ENCODE peak calls at places on chromosomes 6 and 20, in ten cellular contexts. X is tibial nerve, J is spleen, F is adrenal gland, A is IMR-90, Q is endothelial cell of umbilical vein, S is suprapubic skin, P is sigmoid colon, Z is lower leg skin, L is NB4. U is an unnamed sample.

GRCh38 chr20:60900581-60900980 is 351.5 kb upstream of the CDH4 start:
- DNase-seq in Q (no peak), A (no peak), X (no peak), L (no peak), S (no peak), P (no peak), Z (no peak), J (no peak), F (no peak), U (no peak)

GRCh38 chr6:90066715-90067114 is 172.4 kb downstream of the GJA10 start:
- DNase-seq in L (no peak), F (no peak), J (no peak), Q (no peak), P (no peak), S (no peak), A (no peak), Z (no peak), X (no peak), U (no peak)

GRCh38 chr6:169965657-169966311 is 214.4 kb downstream of the ERMARD start:
- DNase-seq in Q (no peak), S (no peak), L (no peak), X (no peak), F (no peak), P (peak; percentile 52), A (no peak), J (peak; percentile 71), Z (no peak), U (no peak)

GRCh38 chr6:118100763-118101162 is 193.7 kb downstream of the SLC35F1 start:
- DNase-seq in S (no peak), F (no peak), P (no peak), Q (no peak), J (no peak), L (no peak), Z (no peak), X (no peak), A (no peak), U (no peak)

GRCh38 chr6:30857537-30857936 is 26.8 kb upstream of the DDR1 start:
- DNase-seq in S (no peak), Z (no peak), A (no peak), F (no peak), Q (no peak), L (no peak), X (no peak), P (no peak), J (no peak), U (no peak)

GRCh38 chr20:16573011-16573965 is at the start of gene KIF16B:
- DNase-seq in Z (peak; percentile 88), F (peak; percentile 96), X (peak; percentile 90), J (peak; percentile 97), L (peak; percentile 86), A (peak; percentile 76), P (peak; percentile 96), Q (peak; percentile 93), S (peak; percentile 95), U (peak; percentile 78)

GRCh38 chr6:138500045-138500665 is 861 bp upstream of the NHSL1 start:
- DNase-seq in P (no peak), J (no peak), F (no peak), A (no peak), L (no peak), Z (no peak), Q (no peak), S (no peak), X (no peak), U (no peak)

GRCh38 chr6:2841264-2842138 is at the start of gene SERPINB1:
- DNase-seq in P (peak; percentile 93), Q (peak; percentile 88), L (peak; percentile 97), S (peak; percentile 92), Z (peak; percentile 83), F (peak; percentile 97), J (peak; percentile 99), X (peak; percentile 74), A (peak; percentile 97), U (peak; percentile 64)

GRCh38 chr6:115091461-115091860 is 748.6 kb upstream of the HS3ST5 start:
- DNase-seq in P (no peak), X (no peak), Z (no peak), J (no peak), F (no peak), A (no peak), L (no peak), Q (no peak), S (no peak), U (no peak)

GRCh38 chr20:2219481-2220006 is 76.3 kb upstream of the TGM3 start:
- DNase-seq in Z (no peak), F (no peak), A (no peak), P (no peak), J (no peak), S (no peak), X (no peak), Q (no peak), L (peak; percentile 44), U (no peak)

GRCh38 chr20:13322198-13322597 is 101.1 kb downstream of the ISM1 start:
- DNase-seq in P (peak; percentile 80), S (no peak), X (no peak), A (no peak), Q (no peak), Z (peak; percentile 65), J (no peak), L (no peak), F (no peak), U (no peak)

GRCh38 chr6:51495016-51495805 is 592.2 kb downstream of the PKHD1 start:
- DNase-seq in A (no peak), J (no peak), Q (no peak), L (no peak), F (peak; percentile 59), P (no peak), X (no peak), S (no peak), Z (no peak), U (no peak)

GRCh38 chr20:52291109-52291508 is 99.5 kb upstream of the ZFP64 start:
- DNase-seq in P (no peak), S (no peak), X (no peak), F (no peak), Q (no peak), Z (no peak), A (no peak), L (no peak), J (no peak), U (no peak)

GRCh38 chr6:21201673-21202430 is 391.7 kb upstream of the SOX4 start:
- DNase-seq in F (no peak), J (no peak), Z (no peak), P (no peak), L (no peak), A (no peak), Q (no peak), S (no peak), X (no peak), U (no peak)

GRCh38 chr6:138107752-138108592 is 753 bp upstream of the PERP start:
- DNase-seq in P (no peak), L (no peak), A (no peak), F (no peak), J (no peak), Q (no peak), X (no peak), S (peak; percentile 77), Z (peak; percentile 59), U (no peak)

GRCh38 chr20:17848649-17849048 is 119.9 kb downstream of the SNX5 start:
- DNase-seq in S (no peak), X (no peak), P (no peak), Z (no peak), L (no peak), J (no peak), F (no peak), A (no peak), Q (no peak), U (no peak)

DNA sequence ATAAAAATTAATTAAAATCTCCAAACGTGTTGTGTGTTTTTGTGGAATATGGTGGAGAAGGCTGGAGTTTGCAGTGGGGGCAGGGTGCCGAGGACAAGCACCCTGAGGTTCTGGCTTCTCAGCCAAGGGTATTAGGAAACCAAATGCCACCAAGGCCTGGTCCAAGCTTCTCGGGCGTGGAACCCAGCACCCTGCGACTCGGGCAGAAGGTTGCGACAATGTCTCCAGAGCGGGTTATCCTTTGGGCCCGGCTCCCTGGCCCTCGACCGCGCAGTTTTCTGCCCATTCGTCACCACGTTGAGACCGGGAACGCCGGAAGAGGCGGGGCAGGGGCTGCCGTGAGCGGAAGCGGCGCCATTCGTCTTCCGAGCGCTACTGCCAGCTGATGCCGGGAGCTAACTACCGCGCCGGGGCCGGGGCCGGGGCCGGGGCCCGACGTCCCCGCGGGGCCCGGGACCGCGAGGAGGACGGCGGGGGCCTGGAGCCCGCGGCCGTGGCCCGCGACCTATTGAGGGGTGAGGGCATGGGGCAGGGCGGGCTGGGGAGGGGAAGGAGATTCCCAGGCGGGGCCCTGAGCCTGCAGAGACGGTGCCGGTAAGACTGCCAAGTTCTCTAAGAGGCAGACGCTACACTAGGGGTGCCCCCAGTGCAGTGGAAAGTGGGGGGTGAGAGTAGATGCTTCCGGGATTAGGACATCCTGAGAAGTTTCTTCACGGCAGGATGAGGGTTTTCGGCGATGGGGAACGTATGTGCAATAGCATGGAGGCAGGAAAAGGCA is at the start of gene RRP36:
- DNase-seq in S (peak; percentile 89), X (peak; percentile 42), J (peak; percentile 96), Z (peak; percentile 65), L (peak; percentile 87), Q (peak; percentile 67), A (peak; percentile 58), P (peak; percentile 86), F (peak; percentile 86), U (peak; percentile 87)
- TF ChIP-seq POLR2A in S (no peak), X (peak; percentile 39), J (no peak), Z (no peak), L (no peak), Q (peak; percentile 78), A (no peak), P (peak; percentile 5), F (peak; percentile 57), U (peak; percentile 51)

GRCh38 chr6:37187321-37188022 is 17.5 kb downstream of the PIM1 start:
- DNase-seq in A (no peak), S (no peak), F (no peak), Z (no peak), Q (no peak), L (no peak), X (no peak), J (no peak), P (no peak), U (no peak)
- TF ChIP-seq POLR2A in A (no peak), S (no peak), F (no peak), Z (no peak), Q (no peak), L (no peak), X (no peak), J (no peak), P (no peak), U (no peak)

GRCh38 chr20:62138204-62138543 is 5.0 kb downstream of the PSMA7 start:
- DNase-seq in Z (no peak), P (no peak), F (no peak), X (no peak), J (no peak), Q (no peak), L (no peak), S (no peak), A (no peak), U (no peak)
- TF ChIP-seq POLR2A in Z (no peak), P (no peak), F (no peak), X (no peak), J (no peak), Q (no peak), L (no peak), S (no peak), A (no peak), U (no peak)

DNA sequence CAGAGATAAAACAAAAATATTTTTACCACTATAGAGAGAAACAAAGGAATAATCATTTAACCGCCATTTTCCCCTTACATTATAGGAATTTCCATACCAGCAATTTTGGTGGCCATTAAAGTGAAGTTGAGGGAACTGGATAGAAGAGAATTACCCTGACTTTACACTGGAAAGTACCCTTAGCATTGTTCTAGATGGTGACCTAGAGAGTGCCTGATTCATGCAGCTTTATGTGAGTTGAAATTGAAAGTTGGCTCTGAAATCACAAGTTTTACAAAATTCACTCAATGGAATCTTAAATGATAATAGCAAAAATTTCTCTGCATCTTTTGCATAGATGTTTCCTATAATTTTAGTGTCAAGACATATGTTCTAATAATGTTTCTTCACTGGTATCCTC is 55.7 kb upstream of the PREP start:
- DNase-seq in S (no peak), J (no peak), L (no peak), F (no peak), X (no peak), P (no peak), A (no peak), Q (peak; percentile 13), Z (no peak), U (no peak)
- TF ChIP-seq POLR2A in S (no peak), J (no peak), L (no peak), F (no peak), X (no peak), P (no peak), A (no peak), Q (no peak), Z (no peak), U (no peak)

U was measured in H54.